ENCODE peak calls at places on chromosomes 2 and 18, in four cellular contexts. R, M, A and D are unnamed samples.

GRCh38 chr2:119958642-119959268 is 54.1 kb upstream of the EPB41L5 start:
- DNase-seq in R (no peak), M (no peak), A (no peak), D (no peak)

GRCh38 chr2:239222346-239223028 is 178.3 kb downstream of the HDAC4 start:
- DNase-seq in R (no peak), M (no peak), A (no peak), D (no peak)

GRCh38 chr2:9422321-9423099 is 818 bp downstream of the ITGB1BP1 start:
- DNase-seq in R (peak; percentile 72), M (peak; percentile 47), A (peak; percentile 74), D (peak; percentile 45)

GRCh38 chr2:10911291-10912075 is at the start of gene KCNF1:
- DNase-seq in R (no peak), M (peak; percentile 68), A (peak; percentile 90), D (peak; percentile 66)

GRCh38 chr2:233353769-233354499 is at the start of gene DGKD:
- DNase-seq in R (peak; percentile 84), M (peak; percentile 79), A (peak; percentile 99), D (peak; percentile 56)

GRCh38 chr2:120591572-120591971 is 144.1 kb upstream of the GLI2 start:
- DNase-seq in R (no peak), M (no peak), A (no peak), D (no peak)

GRCh38 chr2:57753636-57754035 is 293.0 kb upstream of the VRK2 start:
- DNase-seq in R (no peak), M (no peak), A (no peak), D (no peak)

GRCh38 chr2:61157371-61158003 is 4.5 kb upstream of the C2orf74 start:
- DNase-seq in R (no peak), M (no peak), A (no peak), D (no peak)

GRCh38 chr2:234502285-234502918 is 5.5 kb upstream of the ARL4C start:
- DNase-seq in R (no peak), M (no peak), A (no peak), D (no peak)

GRCh38 chr2:136117391-136117841 is 533 bp downstream of the CXCR4 start:
- DNase-seq in R (no peak), M (no peak), A (peak; percentile 71), D (peak; percentile 52)

GRCh38 chr18:36352384-36352783 is 54.9 kb downstream of the FHOD3 start:
- DNase-seq in R (no peak), M (no peak), A (no peak), D (no peak)

GRCh38 chr18:28007841-28008240 is 169.1 kb downstream of the CDH2 start:
- DNase-seq in R (no peak), M (no peak), A (no peak), D (no peak)

GRCh38 chr2:120223034-120223912 is at the start of gene TMEM185B:
- DNase-seq in R (peak; percentile 93), M (peak; percentile 59), A (peak; percentile 100), D (peak; percentile 78)

GRCh38 chr2:146370821-146371220 is 1474.0 kb upstream of the ACVR2A start:
- DNase-seq in R (no peak), M (no peak), A (no peak), D (no peak)

GRCh38 chr2:238097201-238097987 is 2.7 kb upstream of the ESPNL start:
- DNase-seq in R (peak; percentile 49), M (no peak), A (peak; percentile 58), D (no peak)

GRCh38 chr18:29321561-29321960 is 1144.6 kb upstream of the CDH2 start:
- DNase-seq in R (no peak), M (no peak), A (no peak), D (no peak)

GRCh38 chr2:108613261-108614042 is 79.2 kb downstream of the LIMS1 start:
- DNase-seq in R (no peak), M (no peak), A (peak; percentile 57), D (no peak)

GRCh38 chr2:175030380-175031271 is 25.4 kb upstream of the CHN1 start:
- DNase-seq in R (peak; percentile 63), M (peak; percentile 77), A (peak; percentile 33), D (peak; percentile 52)
- H2AFZ ChIP-seq in R (peak overlapping the region; percentile 30), M (peak overlapping the region; percentile 82), A (no peak overlapping the region), D (no peak overlapping the region)

DNA sequence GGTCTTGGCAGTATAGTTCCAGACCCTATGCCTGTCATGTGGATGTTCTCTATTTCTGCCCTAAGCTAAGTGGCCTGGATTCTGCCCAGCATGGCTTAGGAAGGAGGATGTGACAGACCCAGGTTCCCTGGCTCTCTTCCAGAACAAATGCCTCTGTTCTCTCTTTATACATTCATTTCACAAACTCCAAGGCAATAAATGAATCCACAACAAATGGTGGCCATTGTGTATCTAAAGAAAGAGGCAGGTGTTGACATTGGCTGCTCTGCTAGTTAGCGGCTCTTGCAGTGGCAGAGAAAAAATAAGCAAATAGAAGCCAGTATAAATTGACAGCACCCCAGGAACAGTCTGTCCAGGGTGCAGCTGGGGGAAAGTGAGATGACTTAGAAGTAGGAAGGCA is 298.6 kb downstream of the SUCLG1 start:
- DNase-seq in R (no peak), M (no peak), A (no peak), D (no peak)
- TF ChIP-seq POLR2AphosphoS5 in R (no peak), M (no peak), A (no peak), D (no peak)

DNA sequence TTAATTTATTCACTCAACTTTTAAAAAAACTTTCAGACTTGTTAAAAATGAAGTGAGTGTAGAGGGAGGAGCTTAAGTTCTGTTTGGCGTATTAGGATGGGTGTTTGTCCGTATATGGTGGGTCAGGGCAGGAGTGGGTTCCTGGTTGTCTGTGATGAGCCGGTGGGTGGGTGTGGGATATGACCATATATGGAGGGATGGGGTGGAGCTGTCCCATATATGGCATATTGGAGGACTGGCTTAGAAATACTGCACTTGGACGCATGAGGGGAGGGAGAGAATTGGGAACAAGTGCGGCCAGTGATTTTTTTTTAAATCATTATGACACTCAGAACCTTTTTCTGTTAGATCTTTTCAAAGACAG is 1.5 kb downstream of the KDM3A start:
- DNase-seq in R (no peak), M (peak; percentile 93), A (peak; percentile 73), D (peak; percentile 94)
- H2AFZ ChIP-seq in R (no peak overlapping the region), M (no peak overlapping the region), A (no peak overlapping the region), D (peak overlapping the region; percentile 88)

GRCh38 chr2:197109326-197109725 is 182.8 kb upstream of the PGAP1 start:
- DNase-seq in R (no peak), M (no peak), A (no peak), D (no peak)

GRCh38 chr2:197113221-197113831 is 186.8 kb upstream of the PGAP1 start:
- DNase-seq in R (no peak), M (peak; percentile 12), A (peak; percentile 37), D (peak; percentile 65)

GRCh38 chr2:197103363-197103762 is 176.9 kb upstream of the PGAP1 start:
- DNase-seq in R (no peak), M (no peak), A (no peak), D (no peak)

GRCh38 chr2:197107291-197108269 is 181.1 kb upstream of the PGAP1 start:
- DNase-seq in R (no peak), M (no peak), A (no peak), D (peak; percentile 12)

DNA sequence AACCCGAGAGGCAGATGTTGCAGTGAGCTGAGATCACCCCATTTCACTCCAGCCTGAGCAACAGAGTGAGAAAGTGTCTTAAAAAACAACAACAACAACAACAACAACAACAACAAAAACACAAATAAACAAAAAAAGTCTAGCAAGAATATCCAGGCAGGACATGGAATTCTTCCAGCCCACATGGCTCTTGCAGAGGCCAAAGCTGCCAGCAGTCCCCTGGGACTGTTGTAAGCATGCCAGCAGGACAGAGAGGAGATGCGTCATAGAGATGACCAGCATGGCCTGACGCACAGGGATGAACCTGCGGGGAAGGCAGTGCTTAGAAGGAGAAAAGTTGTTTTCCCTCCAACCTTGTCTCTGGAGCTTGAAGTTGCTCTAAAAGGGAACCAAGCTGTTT is 182.3 kb upstream of the PGAP1 start:
- DNase-seq in R (no peak), M (no peak), A (peak; percentile 36), D (no peak)
- TF ChIP-seq POLR2AphosphoS5 in R (no peak), M (no peak), A (no peak), D (no peak)

GRCh38 chr18:77131652-77132368 is 773 bp downstream of the MBP start:
- DNase-seq in R (no peak), M (no peak), A (peak; percentile 73), D (no peak)
- H2AFZ ChIP-seq in R (no peak overlapping the region), M (no peak overlapping the region), A (peak overlapping the region; percentile 87), D (peak overlapping the region; percentile 89)

GRCh38 chr2:200968162-200968561 is 4.7 kb upstream of the ORC2 start:
- DNase-seq in R (no peak), M (peak; percentile 62), A (no peak), D (no peak)

GRCh38 chr2:200966770-200967169 is 3.3 kb upstream of the ORC2 start:
- DNase-seq in R (no peak), M (no peak), A (no peak), D (peak; percentile 59)

GRCh38 chr2:200964498-200964897 is 1.0 kb upstream of the ORC2 start:
- DNase-seq in R (no peak), M (no peak), A (no peak), D (no peak)

GRCh38 chr2:200962821-200963128 is 685 bp downstream of the ORC2 start:
- DNase-seq in R (no peak), M (no peak), A (no peak), D (no peak)

DNA sequence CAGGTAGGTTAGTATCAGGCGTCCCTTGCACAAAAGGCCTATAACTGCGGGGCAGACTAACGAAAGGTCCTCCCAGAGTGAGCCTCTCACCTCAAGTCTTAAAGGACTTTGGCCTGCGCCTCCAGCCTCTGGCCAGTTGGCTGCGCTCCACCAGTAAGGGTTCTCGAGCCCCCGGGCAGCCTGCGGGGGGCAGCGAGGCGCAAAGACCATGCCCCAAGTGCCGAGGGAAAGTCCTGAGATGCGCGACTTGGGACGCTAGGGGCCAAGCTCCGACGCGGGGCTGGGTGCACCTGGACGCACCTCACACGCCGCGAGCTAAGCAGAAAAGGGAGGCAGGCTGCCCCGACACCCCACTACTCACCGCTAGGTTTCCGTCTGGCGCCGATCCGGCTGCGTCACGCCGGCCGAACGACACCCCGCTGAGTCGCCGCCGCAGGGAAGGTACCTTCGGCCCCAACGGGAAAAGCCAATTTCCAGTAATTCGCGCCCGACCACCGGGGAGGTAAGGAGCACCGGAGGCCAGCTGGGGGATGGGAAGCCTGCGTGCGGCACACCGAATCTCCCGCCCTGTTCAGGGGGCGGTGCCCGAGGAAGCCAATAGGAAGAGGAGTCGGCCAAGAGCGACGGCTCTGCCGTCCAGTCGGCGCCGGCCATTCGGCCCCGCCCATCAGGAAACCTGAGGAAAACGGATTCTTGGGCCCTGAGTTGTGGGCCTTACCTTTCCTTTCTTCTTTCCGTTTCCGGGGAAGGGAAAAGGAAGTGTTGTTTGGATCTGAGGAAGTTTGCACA is at the start of gene ORC2:
- DNase-seq in R (peak; percentile 97), M (peak; percentile 96), A (peak; percentile 96), D (peak; percentile 95)
- TF ChIP-seq POLR2AphosphoS5 in R (peak; percentile 77), M (peak; percentile 98), A (peak; percentile 93), D (peak; percentile 29)